ENCODE peak calls at places on chromosomes 5 and 9, in eight cellular contexts. One of them, this sample, is unnamed.

GRCh38 chr9:16571127-16571848 is 299.2 kb downstream of the BNC2 start:
- DNase-seq in K562: no peak
- DNase-seq in IMR-90: peak
- DNase-seq in fibroblast of lung: no peak
- DNase-seq in H9: no peak
- DNase-seq in neural progenitor cell: no peak
- DNase-seq in HCT116: no peak
- DNase-seq in endodermal cell: no peak
- DNase-seq in this sample: no peak

GRCh38 chr5:33049845-33050244 is 338.7 kb downstream of the NPR3 start:
- DNase-seq in K562: no peak
- DNase-seq in IMR-90: peak
- DNase-seq in fibroblast of lung: peak
- DNase-seq in H9: no peak
- DNase-seq in neural progenitor cell: no peak
- DNase-seq in HCT116: peak
- DNase-seq in endodermal cell: no peak
- DNase-seq in this sample: peak

GRCh38 chr5:3218916-3219650 is 376.5 kb upstream of the IRX1 start:
- DNase-seq in K562: no peak
- DNase-seq in IMR-90: no peak
- DNase-seq in fibroblast of lung: no peak
- DNase-seq in H9: no peak
- DNase-seq in neural progenitor cell: no peak
- DNase-seq in HCT116: no peak
- DNase-seq in endodermal cell: no peak
- DNase-seq in this sample: no peak

GRCh38 chr5:141879941-141880738 is 1.9 kb upstream of the PCDH1 start:
- DNase-seq in K562: no peak
- DNase-seq in IMR-90: no peak
- DNase-seq in fibroblast of lung: no peak
- DNase-seq in H9: no peak
- DNase-seq in neural progenitor cell: peak
- DNase-seq in HCT116: no peak
- DNase-seq in endodermal cell: no peak
- DNase-seq in this sample: no peak

GRCh38 chr5:35900997-35901396 is 37.4 kb downstream of the CAPSL start:
- DNase-seq in K562: no peak
- DNase-seq in IMR-90: no peak
- DNase-seq in fibroblast of lung: no peak
- DNase-seq in H9: no peak
- DNase-seq in neural progenitor cell: no peak
- DNase-seq in HCT116: no peak
- DNase-seq in endodermal cell: no peak
- DNase-seq in this sample: no peak

GRCh38 chr5:179697993-179698934 is 503 bp upstream of the CANX start:
- DNase-seq in K562: peak
- DNase-seq in IMR-90: peak
- DNase-seq in fibroblast of lung: peak
- DNase-seq in H9: peak
- DNase-seq in neural progenitor cell: peak
- DNase-seq in HCT116: peak
- DNase-seq in endodermal cell: peak
- DNase-seq in this sample: peak

GRCh38 chr9:83304686-83305085 is 233.5 kb downstream of the FRMD3 start:
- DNase-seq in K562: no peak
- DNase-seq in IMR-90: peak
- DNase-seq in fibroblast of lung: peak
- DNase-seq in H9: no peak
- DNase-seq in neural progenitor cell: no peak
- DNase-seq in HCT116: no peak
- DNase-seq in endodermal cell: no peak
- DNase-seq in this sample: no peak

GRCh38 chr9:37729499-37729898 is 24.1 kb upstream of the TRMT10B start:
- DNase-seq in K562: no peak
- DNase-seq in IMR-90: no peak
- DNase-seq in fibroblast of lung: no peak
- DNase-seq in H9: no peak
- DNase-seq in neural progenitor cell: no peak
- DNase-seq in HCT116: no peak
- DNase-seq in endodermal cell: no peak
- DNase-seq in this sample: peak

GRCh38 chr9:37390759-37391158 is 31.7 kb upstream of the GRHPR start:
- DNase-seq in K562: peak
- DNase-seq in IMR-90: no peak
- DNase-seq in fibroblast of lung: no peak
- DNase-seq in H9: peak
- DNase-seq in neural progenitor cell: peak
- DNase-seq in HCT116: peak
- DNase-seq in endodermal cell: peak
- DNase-seq in this sample: peak

GRCh38 chr9:31542384-31543055 is 841.9 kb upstream of the ACO1 start:
- DNase-seq in K562: no peak
- DNase-seq in IMR-90: peak
- DNase-seq in fibroblast of lung: peak
- DNase-seq in H9: peak
- DNase-seq in neural progenitor cell: peak
- DNase-seq in HCT116: no peak
- DNase-seq in endodermal cell: peak
- DNase-seq in this sample: peak

DNA sequence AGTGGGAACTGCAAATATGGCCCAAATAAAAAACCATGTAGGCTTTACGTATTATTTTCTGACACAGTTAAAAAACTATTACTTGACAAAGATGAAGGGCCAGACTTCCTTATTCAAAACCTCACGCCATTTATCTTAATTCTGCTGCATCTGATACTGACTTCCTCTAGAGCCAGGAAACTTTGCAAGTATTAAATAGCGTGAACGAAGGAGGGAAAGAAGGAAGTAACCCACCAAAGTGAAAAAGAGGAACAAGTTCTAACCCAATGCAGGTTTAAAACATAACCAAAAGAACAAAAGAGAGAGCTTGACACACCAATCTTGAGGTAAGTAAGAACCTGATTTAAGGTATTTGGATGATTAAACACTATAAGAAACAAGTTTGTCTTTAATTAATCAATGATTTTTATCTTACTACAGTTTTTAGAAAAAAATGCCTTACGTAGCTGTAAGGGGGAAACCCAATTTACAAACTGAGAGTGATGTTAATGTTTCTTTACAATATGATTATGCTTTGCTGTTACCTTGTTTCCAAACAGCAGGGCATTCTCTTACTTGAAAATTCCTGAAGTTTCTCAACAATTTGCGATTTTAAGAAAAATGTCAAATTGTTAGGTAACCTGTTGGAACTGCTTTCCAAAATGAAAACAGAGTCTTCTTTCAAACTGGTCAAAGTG is at the start of gene GAPT:
- DNase-seq in K562: no peak
- DNase-seq in IMR-90: no peak
- DNase-seq in fibroblast of lung: no peak
- DNase-seq in H9: no peak
- DNase-seq in neural progenitor cell: no peak
- DNase-seq in HCT116: no peak
- DNase-seq in endodermal cell: no peak
- DNase-seq in this sample: no peak
- H3K9ac ChIP-seq in K562: no peak
- H3K9ac ChIP-seq in IMR-90: no peak
- H3K9ac ChIP-seq in fibroblast of lung: no peak
- H3K9ac ChIP-seq in H9: no peak
- H3K9ac ChIP-seq in neural progenitor cell: no peak
- H3K9ac ChIP-seq in HCT116: no peak
- H3K9ac ChIP-seq in endodermal cell: no peak
- H3K9ac ChIP-seq in this sample: no peak

DNA sequence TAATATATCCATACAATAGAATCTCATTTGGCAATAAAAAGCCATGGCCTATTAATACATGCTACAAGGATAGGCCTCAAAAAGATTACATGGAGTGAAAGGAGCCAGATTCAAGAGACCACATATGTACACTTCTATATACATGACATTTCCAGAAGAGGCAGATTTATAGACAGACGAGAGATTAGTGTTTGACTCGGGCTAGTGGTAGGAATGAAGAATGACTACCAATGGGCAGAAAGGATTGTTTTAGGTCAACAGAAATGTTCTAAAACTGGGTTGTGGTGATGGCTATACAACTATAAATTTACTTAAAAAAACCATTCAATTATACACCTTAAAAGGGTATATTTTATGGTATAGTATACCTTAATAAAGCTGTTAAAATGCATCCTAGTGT is 41.9 kb downstream of the SETX start:
- DNase-seq in K562: peak
- DNase-seq in IMR-90: no peak
- DNase-seq in fibroblast of lung: no peak
- DNase-seq in H9: no peak
- DNase-seq in neural progenitor cell: no peak
- DNase-seq in HCT116: no peak
- DNase-seq in endodermal cell: no peak
- DNase-seq in this sample: no peak
- TF ChIP-seq CTCF in K562: no peak
- TF ChIP-seq CTCF in IMR-90: peak
- TF ChIP-seq CTCF in fibroblast of lung: peak
- TF ChIP-seq CTCF in H9: peak
- TF ChIP-seq CTCF in neural progenitor cell: peak
- TF ChIP-seq CTCF in HCT116: peak
- TF ChIP-seq CTCF in endodermal cell: peak
- TF ChIP-seq CTCF in this sample: peak

GRCh38 chr5:74318985-74319563 is 321.5 kb downstream of the ENC1 start:
- DNase-seq in K562: no peak
- DNase-seq in IMR-90: peak
- DNase-seq in fibroblast of lung: peak
- DNase-seq in H9: no peak
- DNase-seq in neural progenitor cell: no peak
- DNase-seq in HCT116: no peak
- DNase-seq in endodermal cell: no peak
- DNase-seq in this sample: peak

GRCh38 chr5:74312746-74313145 is 327.8 kb downstream of the ENC1 start:
- DNase-seq in K562: no peak
- DNase-seq in IMR-90: peak
- DNase-seq in fibroblast of lung: peak
- DNase-seq in H9: no peak
- DNase-seq in neural progenitor cell: no peak
- DNase-seq in HCT116: no peak
- DNase-seq in endodermal cell: no peak
- DNase-seq in this sample: no peak

GRCh38 chr5:74313896-74314295 is 326.6 kb downstream of the ENC1 start:
- DNase-seq in K562: no peak
- DNase-seq in IMR-90: no peak
- DNase-seq in fibroblast of lung: peak
- DNase-seq in H9: no peak
- DNase-seq in neural progenitor cell: no peak
- DNase-seq in HCT116: no peak
- DNase-seq in endodermal cell: no peak
- DNase-seq in this sample: no peak

GRCh38 chr5:74314906-74315305 is 325.6 kb downstream of the ENC1 start:
- DNase-seq in K562: no peak
- DNase-seq in IMR-90: no peak
- DNase-seq in fibroblast of lung: peak
- DNase-seq in H9: no peak
- DNase-seq in neural progenitor cell: no peak
- DNase-seq in HCT116: no peak
- DNase-seq in endodermal cell: no peak
- DNase-seq in this sample: peak

GRCh38 chr5:74316064-74316586 is 324.4 kb downstream of the ENC1 start:
- DNase-seq in K562: no peak
- DNase-seq in IMR-90: peak
- DNase-seq in fibroblast of lung: peak
- DNase-seq in H9: peak
- DNase-seq in neural progenitor cell: peak
- DNase-seq in HCT116: no peak
- DNase-seq in endodermal cell: peak
- DNase-seq in this sample: peak
- H3K9ac ChIP-seq in K562: no peak
- H3K9ac ChIP-seq in IMR-90: no peak
- H3K9ac ChIP-seq in fibroblast of lung: peak
- H3K9ac ChIP-seq in H9: no peak
- H3K9ac ChIP-seq in neural progenitor cell: no peak
- H3K9ac ChIP-seq in HCT116: no peak
- H3K9ac ChIP-seq in endodermal cell: no peak
- H3K9ac ChIP-seq in this sample: peak

DNA sequence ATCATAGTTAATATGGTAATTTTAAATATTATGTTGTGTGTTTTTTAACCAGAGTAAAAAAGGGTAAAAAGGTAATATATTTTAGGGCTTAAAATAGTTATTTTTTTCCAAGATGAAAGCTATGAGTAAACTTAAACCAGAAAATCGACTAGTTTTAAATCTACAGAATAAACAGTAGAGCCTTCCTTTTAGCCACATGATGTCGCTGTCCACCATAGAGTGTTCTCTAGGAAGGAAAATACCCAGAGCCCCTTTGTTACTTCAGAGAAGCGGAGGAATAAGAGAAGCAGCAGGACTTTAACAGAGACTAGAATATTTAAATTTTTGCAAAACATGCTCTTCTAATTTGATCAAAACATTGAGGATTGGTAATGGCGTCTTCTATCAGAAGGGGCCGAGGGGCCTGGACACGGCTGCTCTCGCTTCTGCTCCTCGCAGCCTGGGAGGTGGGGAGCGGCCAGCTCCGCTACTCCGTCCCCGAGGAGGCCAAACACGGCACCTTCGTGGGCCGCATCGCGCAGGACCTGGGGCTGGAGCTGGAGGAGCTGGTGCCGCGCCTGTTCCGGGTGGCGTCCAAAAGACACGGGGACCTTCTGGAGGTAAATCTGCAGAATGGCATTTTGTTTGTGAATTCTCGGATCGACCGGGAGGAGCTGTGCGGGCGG is at the start of gene PCDHA2:
- DNase-seq in K562: no peak
- DNase-seq in IMR-90: no peak
- DNase-seq in fibroblast of lung: no peak
- DNase-seq in H9: no peak
- DNase-seq in neural progenitor cell: peak
- DNase-seq in HCT116: no peak
- DNase-seq in endodermal cell: peak
- DNase-seq in this sample: no peak
- TF ChIP-seq CTCF in K562: peak
- TF ChIP-seq CTCF in IMR-90: no peak
- TF ChIP-seq CTCF in fibroblast of lung: peak
- TF ChIP-seq CTCF in H9: peak
- TF ChIP-seq CTCF in neural progenitor cell: peak
- TF ChIP-seq CTCF in HCT116: no peak
- TF ChIP-seq CTCF in endodermal cell: peak
- TF ChIP-seq CTCF in this sample: no peak

GRCh38 chr5:96316487-96316886 is 116.6 kb downstream of the PCSK1 start:
- DNase-seq in K562: no peak
- DNase-seq in IMR-90: no peak
- DNase-seq in fibroblast of lung: no peak
- DNase-seq in H9: no peak
- DNase-seq in neural progenitor cell: no peak
- DNase-seq in HCT116: no peak
- DNase-seq in endodermal cell: peak
- DNase-seq in this sample: peak
- H3K9ac ChIP-seq in K562: no peak
- H3K9ac ChIP-seq in IMR-90: peak
- H3K9ac ChIP-seq in fibroblast of lung: no peak
- H3K9ac ChIP-seq in H9: no peak
- H3K9ac ChIP-seq in neural progenitor cell: no peak
- H3K9ac ChIP-seq in HCT116: no peak
- H3K9ac ChIP-seq in endodermal cell: no peak
- H3K9ac ChIP-seq in this sample: no peak

GRCh38 chr9:98087420-98088354 is 31.2 kb downstream of the NANS start:
- DNase-seq in K562: no peak
- DNase-seq in IMR-90: peak
- DNase-seq in fibroblast of lung: peak
- DNase-seq in H9: peak
- DNase-seq in neural progenitor cell: peak
- DNase-seq in HCT116: no peak
- DNase-seq in endodermal cell: peak
- DNase-seq in this sample: peak
- TF ChIP-seq CTCF in K562: no peak
- TF ChIP-seq CTCF in IMR-90: no peak
- TF ChIP-seq CTCF in fibroblast of lung: no peak
- TF ChIP-seq CTCF in H9: peak
- TF ChIP-seq CTCF in neural progenitor cell: no peak
- TF ChIP-seq CTCF in HCT116: no peak
- TF ChIP-seq CTCF in endodermal cell: peak
- TF ChIP-seq CTCF in this sample: no peak